ENCODE peak calls at places on chromosomes 4 and X, in nine cellular contexts. Q, B, T, F, J, R, A, K and H are unnamed samples.

GRCh38 chrX:132875705-132876508 is 82.5 kb downstream of the HS6ST2 start:
- DNase-seq in Q (no peak), B (no peak), T (no peak), F (peak), J (no peak), R (peak), A (no peak), K (no peak), H (no peak)

GRCh38 chrX:16870861-16871584 is 861 bp upstream of the RBBP7 start:
- DNase-seq in Q (peak), B (no peak), T (no peak), F (peak), J (peak), R (peak), A (no peak), K (no peak), H (no peak)

GRCh38 chrX:11438767-11439166 is 145.6 kb downstream of the AMELX start:
- DNase-seq in Q (no peak), B (no peak), T (no peak), F (no peak), J (no peak), R (no peak), A (no peak), K (no peak), H (no peak)

GRCh38 chr4:124526321-124526720 is 186.2 kb downstream of the ANKRD50 start:
- DNase-seq in Q (no peak), B (no peak), T (no peak), F (no peak), J (no peak), R (no peak), A (no peak), K (no peak), H (no peak)

GRCh38 chrX:154490414-154491083 is at the start of gene SLC10A3:
- DNase-seq in Q (peak), B (peak), T (peak), F (peak), J (peak), R (peak), A (peak), K (peak), H (peak)

GRCh38 chrX:137549846-137550534 is 15.9 kb upstream of the ZIC3 start:
- DNase-seq in Q (no peak), B (no peak), T (no peak), F (peak), J (no peak), R (no peak), A (no peak), K (no peak), H (no peak)

GRCh38 chrX:1451676-1452496 is 823 bp downstream of the ASMTL start:
- DNase-seq in Q (no peak), B (no peak), T (peak), F (no peak), J (no peak), R (no peak), A (no peak), K (no peak), H (no peak)

GRCh38 chrX:56564921-56565861 is 1.8 kb downstream of the UBQLN2 start:
- DNase-seq in Q (peak), B (peak), T (no peak), F (peak), J (no peak), R (no peak), A (no peak), K (no peak), H (no peak)

GRCh38 chrX:138858438-138858837 is 146.9 kb upstream of the FGF13 start:
- DNase-seq in Q (peak), B (peak), T (no peak), F (no peak), J (no peak), R (peak), A (no peak), K (no peak), H (no peak)

GRCh38 chrX:15447985-15448639 is 45.0 kb downstream of the PIR start:
- DNase-seq in Q (no peak), B (no peak), T (no peak), F (no peak), J (no peak), R (no peak), A (no peak), K (no peak), H (no peak)

GRCh38 chr4:178215754-178216153 is 773.5 kb upstream of the AGA start:
- DNase-seq in Q (no peak), B (no peak), T (no peak), F (no peak), J (no peak), R (no peak), A (no peak), K (no peak), H (no peak)

GRCh38 chrX:10519761-10520160 is 100.6 kb downstream of the MID1 start:
- DNase-seq in Q (no peak), B (no peak), T (no peak), F (no peak), J (no peak), R (no peak), A (no peak), K (no peak), H (no peak)

GRCh38 chrX:45621356-45622041 is 420.8 kb upstream of the DIPK2B start:
- DNase-seq in Q (no peak), B (no peak), T (no peak), F (no peak), J (no peak), R (peak), A (peak), K (peak), H (no peak)

GRCh38 chr4:106238819-106239420 is 77.1 kb downstream of the TBCK start:
- DNase-seq in Q (peak), B (peak), T (no peak), F (peak), J (no peak), R (peak), A (peak), K (peak), H (no peak)

GRCh38 chrX:13428055-13428786 is 108.4 kb upstream of the ATXN3L start:
- DNase-seq in Q (no peak), B (peak), T (no peak), F (peak), J (no peak), R (peak), A (no peak), K (no peak), H (no peak)

GRCh38 chr4:1496116-1496642 is 89.9 kb upstream of the NKX1-1 start:
- DNase-seq in Q (no peak), B (no peak), T (no peak), F (no peak), J (no peak), R (no peak), A (no peak), K (no peak), H (no peak)

GRCh38 chr4:158949094-158949493 is 153.8 kb upstream of the RAPGEF2 start:
- DNase-seq in Q (no peak), B (no peak), T (no peak), F (no peak), J (no peak), R (peak), A (no peak), K (no peak), H (no peak)

GRCh38 chr4:107894138-107894603 is 37.2 kb upstream of the CYP2U1 start:
- DNase-seq in Q (no peak), B (no peak), T (no peak), F (no peak), J (no peak), R (no peak), A (no peak), K (no peak), H (no peak)

GRCh38 chr4:82957045-82957444 is 53.6 kb downstream of the LIN54 start:
- DNase-seq in Q (no peak), B (no peak), T (no peak), F (no peak), J (no peak), R (no peak), A (peak), K (no peak), H (no peak)

GRCh38 chr4:67762091-67762490 is 7.9 kb upstream of the GNRHR start:
- DNase-seq in Q (no peak), B (no peak), T (no peak), F (no peak), J (no peak), R (no peak), A (peak), K (no peak), H (no peak)

GRCh38 chr4:7715251-7716014 is 224.2 kb downstream of the AFAP1 start:
- DNase-seq in Q (no peak), B (no peak), T (no peak), F (no peak), J (no peak), R (no peak), A (no peak), K (no peak), H (no peak)

GRCh38 chr4:54378461-54378860 is 149.4 kb downstream of the PDGFRA start:
- DNase-seq in Q (no peak), B (no peak), T (no peak), F (no peak), J (no peak), R (peak), A (no peak), K (no peak), H (no peak)

DNA sequence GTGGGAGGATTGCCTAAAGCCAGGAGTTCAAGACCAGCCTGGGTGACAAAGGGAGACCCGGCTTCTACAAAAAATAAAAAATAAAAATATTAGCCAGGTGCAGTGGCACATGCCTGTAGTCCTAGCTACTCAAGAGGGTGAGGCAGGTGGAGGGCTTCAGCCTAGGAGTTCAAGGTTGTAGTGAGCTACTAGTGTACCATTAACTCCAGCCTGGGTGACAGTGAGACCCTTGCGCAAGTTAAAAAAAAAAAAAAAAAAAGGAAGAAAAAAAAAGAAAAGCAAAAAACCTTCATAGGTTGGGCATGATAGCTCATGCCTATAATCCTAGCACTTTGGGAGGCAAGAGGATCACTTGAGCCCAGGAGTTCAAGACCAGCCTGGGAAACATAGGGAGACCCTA is 5.8 kb downstream of the SCLT1 start:
- DNase-seq in Q (no peak), B (no peak), T (no peak), F (no peak), J (no peak), R (no peak), A (no peak), K (no peak), H (no peak)
- TF ChIP-seq CTCF in Q (no peak), B (no peak), T (no peak), F (no peak), J (no peak), R (no peak), A (no peak), K (no peak), H (no peak)

GRCh38 chr4:26406346-26406975 is 83.8 kb downstream of the CCKAR start:
- DNase-seq in Q (no peak), B (peak), T (no peak), F (peak), J (no peak), R (no peak), A (no peak), K (no peak), H (no peak)

GRCh38 chr4:26402458-26402857 is 81.6 kb downstream of the RBPJ start:
- DNase-seq in Q (no peak), B (no peak), T (no peak), F (no peak), J (no peak), R (no peak), A (no peak), K (no peak), H (no peak)

GRCh38 chr4:26407466-26407865 is 82.8 kb downstream of the CCKAR start:
- DNase-seq in Q (no peak), B (no peak), T (no peak), F (peak), J (no peak), R (no peak), A (no peak), K (no peak), H (no peak)

GRCh38 chr4:26400140-26400539 is 79.3 kb downstream of the RBPJ start:
- DNase-seq in Q (no peak), B (no peak), T (no peak), F (no peak), J (no peak), R (no peak), A (no peak), K (no peak), H (no peak)

DNA sequence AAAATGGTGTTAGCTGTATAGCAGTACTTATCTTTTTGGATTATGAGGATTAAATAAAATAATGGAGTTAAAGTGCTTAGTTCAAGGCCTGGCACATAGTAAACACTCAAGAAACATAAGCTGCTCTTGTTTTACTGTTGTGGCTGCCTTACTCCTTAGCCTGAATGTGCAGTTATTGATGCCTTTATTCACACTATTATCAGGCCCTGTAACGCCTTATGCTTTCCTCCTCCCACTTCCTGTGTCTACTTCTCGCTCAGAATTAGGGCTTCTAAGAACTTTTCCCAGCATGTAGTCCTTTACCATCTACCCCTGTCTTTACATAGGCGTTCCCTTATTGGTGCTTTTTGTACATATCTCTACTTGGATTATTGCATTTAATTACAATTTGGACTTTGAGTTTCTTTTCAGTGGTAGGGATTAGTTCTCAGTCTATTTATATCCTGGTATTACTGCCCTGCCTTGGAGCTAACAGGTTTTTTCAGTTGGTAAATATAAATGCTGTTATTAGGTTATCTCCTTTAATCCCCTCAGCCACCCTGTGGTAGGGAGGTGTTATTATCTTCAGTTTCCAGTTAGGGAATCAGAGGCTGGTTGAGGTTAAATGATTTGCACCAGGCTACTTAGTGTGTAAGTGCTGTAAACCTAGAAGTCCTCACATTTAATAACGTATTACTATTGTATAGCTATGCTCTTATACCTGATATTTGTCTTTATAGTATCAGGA is 83.9 kb downstream of the RBPJ start:
- DNase-seq in Q (no peak), B (peak), T (no peak), F (no peak), J (no peak), R (no peak), A (no peak), K (no peak), H (no peak)
- TF ChIP-seq CTCF in Q (no peak), B (no peak), T (no peak), F (no peak), J (no peak), R (peak), A (no peak), K (no peak), H (no peak)

DNA sequence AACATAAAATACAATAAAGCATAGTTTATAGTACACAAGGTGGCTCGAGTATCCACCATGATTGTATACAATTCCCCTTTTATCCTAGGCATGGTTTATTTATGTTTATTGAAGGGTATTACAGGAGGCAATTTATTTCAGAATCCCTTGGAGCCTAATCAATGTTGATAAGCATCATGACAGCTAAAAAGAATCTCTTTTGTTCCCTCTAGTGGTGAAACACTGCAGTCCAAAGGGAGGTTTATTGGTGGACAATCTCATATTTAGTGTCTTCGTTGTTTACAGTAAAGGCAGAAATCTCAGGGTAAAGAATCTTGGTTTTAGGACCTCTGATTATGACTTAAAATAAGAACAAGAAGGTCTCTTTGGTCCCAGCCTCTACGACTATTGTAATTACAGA is 1712.5 kb downstream of the C4orf33 start:
- DNase-seq in Q (no peak), B (peak), T (no peak), F (peak), J (no peak), R (peak), A (no peak), K (no peak), H (no peak)
- TF ChIP-seq CTCF in Q (peak), B (peak), T (peak), F (peak), J (no peak), R (peak), A (no peak), K (no peak), H (no peak)

GRCh38 chr4:11218692-11219091 is 210.0 kb downstream of the HS3ST1 start:
- DNase-seq in Q (no peak), B (no peak), T (no peak), F (no peak), J (no peak), R (no peak), A (no peak), K (no peak), H (no peak)
- TF ChIP-seq CTCF in Q (peak), B (no peak), T (no peak), F (no peak), J (no peak), R (no peak), A (no peak), K (no peak), H (no peak)